ENCODE peak calls at places on chromosomes 6 and 20, in five cellular contexts. V is astrocyte of the spinal cord, M is ovary, Q is colonic mucosa, N is HepG2. B is an unnamed sample.

GRCh38 chr6:2839195-2839981 is 2.3 kb downstream of the SERPINB1 start:
- DNase-seq in Q (no peak), N (peak), V (peak), M (no peak), B (peak)

GRCh38 chr6:112222111-112222726 is 32.1 kb downstream of the LAMA4 start:
- DNase-seq in Q (no peak), M (no peak), V (peak), N (no peak), B (peak)

GRCh38 chr6:105431226-105431625 is 28.3 kb upstream of the PREP start:
- DNase-seq in M (no peak), N (peak), Q (peak), V (peak), B (peak)

GRCh38 chr6:19297880-19298279 is 539.3 kb upstream of the ID4 start:
- DNase-seq in N (no peak), M (no peak), Q (no peak), V (no peak), B (no peak)

GRCh38 chr6:138454976-138455706 is 44.2 kb downstream of the NHSL1 start:
- DNase-seq in N (no peak), M (no peak), Q (peak), V (no peak), B (peak)

GRCh38 chr6:29651413-29652197 is 5.3 kb upstream of the MOG start:
- DNase-seq in Q (no peak), N (peak), V (peak), M (no peak), B (peak)

GRCh38 chr6:97064578-97064977 is 140.1 kb downstream of the KLHL32 start:
- DNase-seq in N (no peak), V (no peak), Q (no peak), M (no peak), B (no peak)

GRCh38 chr20:25469558-25469957 is 62.1 kb downstream of the GINS1 start:
- DNase-seq in Q (no peak), V (no peak), M (no peak), N (no peak), B (no peak)

GRCh38 chr6:18055714-18056382 is 66.6 kb downstream of the NHLRC1 start:
- DNase-seq in Q (no peak), N (no peak), V (no peak), M (no peak), B (no peak)

GRCh38 chr6:18053071-18053475 is 65.6 kb upstream of the KIF13A start:
- DNase-seq in M (no peak), V (no peak), N (no peak), Q (no peak), B (no peak)

GRCh38 chr6:18055098-18055497 is 67.4 kb downstream of the NHLRC1 start:
- DNase-seq in Q (no peak), M (no peak), V (no peak), N (no peak), B (no peak)

GRCh38 chr6:18058429-18058828 is 64.0 kb downstream of the NHLRC1 start:
- DNase-seq in N (no peak), Q (no peak), M (no peak), V (no peak), B (no peak)

DNA sequence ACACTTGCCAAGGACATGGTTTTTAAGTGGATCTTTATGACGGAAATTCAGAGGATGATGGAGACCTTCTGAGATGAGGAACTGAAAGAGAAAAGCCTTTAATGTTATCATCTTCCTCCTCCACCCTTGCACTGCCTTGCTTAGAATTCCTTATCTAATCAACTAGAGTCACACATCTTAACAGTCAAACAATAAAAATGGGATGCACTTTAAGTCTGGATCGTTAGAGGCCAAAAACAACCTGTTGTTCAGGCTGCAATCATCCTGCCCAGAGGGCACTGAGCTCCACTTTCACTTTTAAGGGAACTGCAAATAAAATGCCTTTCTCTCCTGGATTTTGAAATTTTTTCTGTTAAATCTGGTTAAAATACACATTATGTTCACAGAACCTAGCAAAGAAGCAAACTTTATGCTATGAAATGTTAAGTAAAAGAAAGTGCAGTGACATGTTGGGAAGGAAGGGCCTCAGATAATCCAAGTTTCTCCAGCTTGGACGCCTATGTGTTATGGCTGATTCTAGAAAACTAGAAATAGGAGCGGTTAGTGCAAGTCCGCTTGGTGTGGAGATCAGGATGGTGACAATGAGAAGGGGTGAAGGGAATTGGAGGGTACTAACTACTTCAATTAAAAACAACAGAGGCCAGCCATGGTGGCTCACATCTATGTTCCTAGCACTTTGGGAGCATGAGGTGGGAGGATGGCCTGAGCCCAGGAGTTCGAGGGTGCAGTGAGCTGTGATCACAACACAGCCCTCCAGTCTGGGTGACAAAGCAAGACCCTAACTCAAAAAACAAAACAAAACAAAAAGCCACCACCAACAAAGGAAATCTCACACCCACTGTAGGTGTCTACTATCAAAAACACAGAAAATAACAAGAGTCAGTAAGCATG is 66.4 kb upstream of the KIF13A start:
- DNase-seq in N (no peak), V (no peak), Q (peak), M (no peak), B (no peak)
- H3K4me3 ChIP-seq in N (peak), V (no peak), Q (no peak), M (no peak), B (no peak)

GRCh38 chr6:13355969-13356368 is 27.6 kb upstream of the TBC1D7 start:
- DNase-seq in N (no peak), Q (no peak), M (no peak), V (no peak), B (no peak)
- TF ChIP-seq CTCF in N (no peak), Q (no peak), M (no peak), V (no peak), B (no peak)

DNA sequence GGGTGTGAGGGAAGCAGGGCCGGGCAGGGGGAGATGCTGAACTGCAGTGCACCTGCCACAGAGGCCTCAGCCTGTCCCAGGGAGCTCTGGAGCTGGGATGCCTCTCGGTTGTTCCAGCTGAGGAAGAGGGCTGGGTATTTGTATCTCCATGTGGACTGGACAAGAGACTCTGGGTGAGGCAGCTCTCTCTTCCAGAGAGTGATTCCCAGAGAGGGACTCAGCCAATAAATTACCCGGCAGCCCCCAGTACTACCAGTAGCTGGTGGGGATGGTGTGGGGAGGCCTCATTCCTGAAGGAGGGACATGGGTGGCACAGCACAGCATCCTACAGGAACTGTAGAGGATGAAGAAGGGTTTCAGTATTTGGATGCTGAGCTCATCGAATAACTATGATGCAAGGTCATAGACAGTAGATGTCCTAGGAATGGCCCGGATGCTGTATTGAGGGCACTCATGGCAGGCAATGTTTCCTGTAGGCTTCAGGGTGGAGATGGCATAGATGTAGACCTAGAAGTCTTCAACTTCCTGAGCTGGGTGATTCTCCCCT is 1.4 kb downstream of the FGD2 start:
- DNase-seq in N (no peak), V (no peak), Q (no peak), M (no peak), B (no peak)
- H3K4me3 ChIP-seq in N (no peak), V (no peak), Q (no peak), M (no peak), B (no peak)

GRCh38 chr6:98775205-98775604 is 59.2 kb upstream of the POU3F2 start:
- DNase-seq in M (no peak), N (no peak), Q (no peak), V (no peak), B (no peak)
- TF ChIP-seq CTCF in M (no peak), N (no peak), Q (no peak), V (no peak), B (no peak)

GRCh38 chr20:33612001-33612400 is 50.1 kb upstream of the C20orf144 start:
- DNase-seq in Q (no peak), N (no peak), M (no peak), V (no peak), B (no peak)
- H3K4me3 ChIP-seq in Q (no peak), N (no peak), M (no peak), V (no peak), B (no peak)

DNA sequence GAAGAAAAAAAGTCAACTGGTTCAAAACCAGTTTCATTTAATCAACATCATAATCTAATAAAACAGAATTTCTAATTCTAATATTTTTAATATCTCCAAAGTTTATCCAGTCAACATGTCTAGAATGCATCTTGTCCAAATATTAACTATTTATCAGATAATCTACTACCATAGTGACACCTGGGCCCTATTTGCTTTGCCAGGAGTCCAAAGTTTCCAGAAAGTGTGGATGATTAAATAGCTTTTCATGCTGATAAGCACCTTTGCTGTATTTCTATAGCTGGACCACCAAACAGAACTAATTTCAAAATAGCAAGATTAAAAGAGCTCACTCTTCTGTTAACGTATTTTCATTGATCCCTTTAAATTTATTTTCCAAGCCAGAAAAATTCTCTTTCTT is 12.3 kb upstream of the TAAR1 start:
- DNase-seq in M (no peak), V (no peak), N (peak), Q (no peak), B (no peak)
- TF ChIP-seq CTCF in M (no peak), V (no peak), N (no peak), Q (no peak), B (no peak)

GRCh38 chr6:100228437-100229424 is 234.7 kb upstream of the MCHR2 start:
- DNase-seq in N (peak), M (peak), Q (peak), V (peak), B (peak)
- H3K4me3 ChIP-seq in N (peak), M (peak), Q (peak), V (peak), B (peak)